ENCODE peak calls at places on chromosome 16, in five cellular contexts. I, L, N, C and F are unnamed samples.

GRCh38 chr16:28140788-28141618 is 70.8 kb downstream of the XPO6 start:
- DNase-seq in I (no peak), L (peak), N (no peak), C (no peak), F (no peak)

GRCh38 chr16:26816885-26817571 is 249.7 kb upstream of the C16orf82 start:
- DNase-seq in I (no peak), L (no peak), N (no peak), C (no peak), F (no peak)

GRCh38 chr16:19700319-19700781 is 17.7 kb downstream of the KNOP1 start:
- DNase-seq in I (no peak), L (no peak), N (no peak), C (peak), F (no peak)

GRCh38 chr16:84141143-84141670 is 3.8 kb downstream of the HSDL1 start:
- DNase-seq in I (peak), L (no peak), N (no peak), C (no peak), F (no peak)

GRCh38 chr16:27880312-27880711 is 183.2 kb downstream of the GSG1L start:
- DNase-seq in I (no peak), L (no peak), N (no peak), C (no peak), F (no peak)

GRCh38 chr16:30786936-30787612 is at the start of gene ZNF629:
- DNase-seq in I (no peak), L (peak), N (peak), C (peak), F (peak)

GRCh38 chr16:77387075-77387474 is 47.8 kb downstream of the ADAMTS18 start:
- DNase-seq in I (no peak), L (no peak), N (no peak), C (no peak), F (no peak)

GRCh38 chr16:73697336-73697735 is 599.3 kb upstream of the PSMD7 start:
- DNase-seq in I (no peak), L (no peak), N (no peak), C (no peak), F (no peak)

GRCh38 chr16:81716478-81717210 is 62.4 kb upstream of the PLCG2 start:
- DNase-seq in I (no peak), L (no peak), N (no peak), C (no peak), F (no peak)

GRCh38 chr16:85227924-85228462 is 115.7 kb upstream of the CIBAR2 start:
- DNase-seq in I (no peak), L (no peak), N (no peak), C (peak), F (peak)

GRCh38 chr16:87784812-87785211 is 19.0 kb upstream of the KLHDC4 start:
- DNase-seq in I (no peak), L (no peak), N (no peak), C (no peak), F (no peak)

GRCh38 chr16:52740333-52740732 is 193.4 kb upstream of the TOX3 start:
- DNase-seq in I (no peak), L (no peak), N (no peak), C (no peak), F (no peak)

GRCh38 chr16:30185683-30186421 is 2.5 kb downstream of the CORO1A start:
- DNase-seq in I (no peak), L (peak), N (peak), C (peak), F (no peak)

GRCh38 chr16:86363057-86363490 is 147.3 kb upstream of the FOXF1 start:
- DNase-seq in I (no peak), L (no peak), N (no peak), C (no peak), F (no peak)

GRCh38 chr16:11145173-11145820 is 110.7 kb downstream of the SOCS1 start:
- DNase-seq in I (peak), L (no peak), N (peak), C (no peak), F (no peak)

GRCh38 chr16:85622683-85623082 is 9.6 kb downstream of the GSE1 start:
- DNase-seq in I (no peak), L (no peak), N (no peak), C (no peak), F (no peak)

GRCh38 chr16:50604065-50604418 is 55.8 kb downstream of the NKD1 start:
- DNase-seq in I (no peak), L (no peak), N (no peak), C (no peak), F (no peak)

GRCh38 chr16:79509221-79509631 is 91.3 kb downstream of the MAF start:
- DNase-seq in I (no peak), L (no peak), N (peak), C (peak), F (peak)

GRCh38 chr16:8912793-8913192 is 30.6 kb downstream of the LITAFD start:
- DNase-seq in I (no peak), L (no peak), N (no peak), C (no peak), F (no peak)

GRCh38 chr16:86844691-86845090 is 266.3 kb downstream of the FOXL1 start:
- DNase-seq in I (no peak), L (no peak), N (no peak), C (no peak), F (no peak)